ENCODE peak calls at places on chromosomes 6 and 20, in eight cellular contexts. One of them, this sample, is unnamed.

GRCh38 chr6:167141667-167142432 is 15.9 kb downstream of the GPR31 start:
- DNase-seq in Peyer's patch: peak
- DNase-seq in neural progenitor cell: peak
- DNase-seq in breast epithelium: no peak
- DNase-seq in CD8-positive, alpha-beta T cell: peak
- DNase-seq in heart left ventricle: peak
- DNase-seq in HFF-Myc: no peak
- DNase-seq in astrocyte of the spinal cord: peak
- DNase-seq in this sample: peak

GRCh38 chr6:140275725-140276124 is 901.3 kb upstream of the CITED2 start:
- DNase-seq in Peyer's patch: no peak
- DNase-seq in neural progenitor cell: no peak
- DNase-seq in breast epithelium: no peak
- DNase-seq in CD8-positive, alpha-beta T cell: no peak
- DNase-seq in heart left ventricle: no peak
- DNase-seq in HFF-Myc: no peak
- DNase-seq in astrocyte of the spinal cord: no peak
- DNase-seq in this sample: no peak

GRCh38 chr6:28615955-28616747 is 90.5 kb downstream of the GPX5 start:
- DNase-seq in Peyer's patch: no peak
- DNase-seq in neural progenitor cell: peak
- DNase-seq in breast epithelium: no peak
- DNase-seq in CD8-positive, alpha-beta T cell: no peak
- DNase-seq in heart left ventricle: no peak
- DNase-seq in HFF-Myc: no peak
- DNase-seq in astrocyte of the spinal cord: no peak
- DNase-seq in this sample: no peak

GRCh38 chr20:58719258-58719657 is 26.7 kb downstream of the NPEPL1 start:
- DNase-seq in Peyer's patch: peak
- DNase-seq in neural progenitor cell: no peak
- DNase-seq in breast epithelium: peak
- DNase-seq in CD8-positive, alpha-beta T cell: peak
- DNase-seq in heart left ventricle: no peak
- DNase-seq in HFF-Myc: no peak
- DNase-seq in astrocyte of the spinal cord: no peak
- DNase-seq in this sample: no peak

GRCh38 chr20:54407446-54407845 is 67.9 kb upstream of the DOK5 start:
- DNase-seq in Peyer's patch: no peak
- DNase-seq in neural progenitor cell: no peak
- DNase-seq in breast epithelium: no peak
- DNase-seq in CD8-positive, alpha-beta T cell: no peak
- DNase-seq in heart left ventricle: no peak
- DNase-seq in HFF-Myc: no peak
- DNase-seq in astrocyte of the spinal cord: no peak
- DNase-seq in this sample: no peak

GRCh38 chr20:2610941-2611720 is 41.3 kb upstream of the NOP56 start:
- DNase-seq in Peyer's patch: no peak
- DNase-seq in neural progenitor cell: no peak
- DNase-seq in breast epithelium: no peak
- DNase-seq in CD8-positive, alpha-beta T cell: no peak
- DNase-seq in heart left ventricle: no peak
- DNase-seq in HFF-Myc: no peak
- DNase-seq in astrocyte of the spinal cord: no peak
- DNase-seq in this sample: no peak

GRCh38 chr6:43215066-43215465 is 14.2 kb downstream of the DNPH1 start:
- DNase-seq in Peyer's patch: peak
- DNase-seq in neural progenitor cell: no peak
- DNase-seq in breast epithelium: no peak
- DNase-seq in CD8-positive, alpha-beta T cell: no peak
- DNase-seq in heart left ventricle: no peak
- DNase-seq in HFF-Myc: no peak
- DNase-seq in astrocyte of the spinal cord: no peak
- DNase-seq in this sample: no peak

GRCh38 chr20:47318027-47318595 is 38.4 kb downstream of the ZMYND8 start:
- DNase-seq in Peyer's patch: no peak
- DNase-seq in neural progenitor cell: peak
- DNase-seq in breast epithelium: no peak
- DNase-seq in CD8-positive, alpha-beta T cell: no peak
- DNase-seq in heart left ventricle: no peak
- DNase-seq in HFF-Myc: peak
- DNase-seq in astrocyte of the spinal cord: no peak
- DNase-seq in this sample: peak

GRCh38 chr20:35720165-35721123 is 21.2 kb downstream of the ROMO1 start:
- DNase-seq in Peyer's patch: no peak
- DNase-seq in neural progenitor cell: no peak
- DNase-seq in breast epithelium: no peak
- DNase-seq in CD8-positive, alpha-beta T cell: no peak
- DNase-seq in heart left ventricle: no peak
- DNase-seq in HFF-Myc: no peak
- DNase-seq in astrocyte of the spinal cord: no peak
- DNase-seq in this sample: no peak

GRCh38 chr20:59776626-59777320 is 156.7 kb downstream of the SYCP2 start:
- DNase-seq in Peyer's patch: no peak
- DNase-seq in neural progenitor cell: no peak
- DNase-seq in breast epithelium: no peak
- DNase-seq in CD8-positive, alpha-beta T cell: no peak
- DNase-seq in heart left ventricle: peak
- DNase-seq in HFF-Myc: no peak
- DNase-seq in astrocyte of the spinal cord: no peak
- DNase-seq in this sample: no peak

GRCh38 chr20:19812696-19813095 is 54.6 kb downstream of the RIN2 start:
- DNase-seq in Peyer's patch: no peak
- DNase-seq in neural progenitor cell: no peak
- DNase-seq in breast epithelium: no peak
- DNase-seq in CD8-positive, alpha-beta T cell: no peak
- DNase-seq in heart left ventricle: no peak
- DNase-seq in HFF-Myc: no peak
- DNase-seq in astrocyte of the spinal cord: no peak
- DNase-seq in this sample: no peak

GRCh38 chr6:47722178-47722577 is 23.8 kb downstream of the ADGRF4 start:
- DNase-seq in Peyer's patch: no peak
- DNase-seq in neural progenitor cell: no peak
- DNase-seq in breast epithelium: no peak
- DNase-seq in CD8-positive, alpha-beta T cell: no peak
- DNase-seq in heart left ventricle: no peak
- DNase-seq in HFF-Myc: no peak
- DNase-seq in astrocyte of the spinal cord: no peak
- DNase-seq in this sample: no peak

GRCh38 chr6:16130437-16130891 is 1.6 kb downstream of the MYLIP start:
- DNase-seq in Peyer's patch: no peak
- DNase-seq in neural progenitor cell: peak
- DNase-seq in breast epithelium: no peak
- DNase-seq in CD8-positive, alpha-beta T cell: no peak
- DNase-seq in heart left ventricle: no peak
- DNase-seq in HFF-Myc: no peak
- DNase-seq in astrocyte of the spinal cord: peak
- DNase-seq in this sample: peak

GRCh38 chr20:3633913-3634478 is 29.2 kb downstream of the GFRA4 start:
- DNase-seq in Peyer's patch: no peak
- DNase-seq in neural progenitor cell: no peak
- DNase-seq in breast epithelium: no peak
- DNase-seq in CD8-positive, alpha-beta T cell: no peak
- DNase-seq in heart left ventricle: no peak
- DNase-seq in HFF-Myc: no peak
- DNase-seq in astrocyte of the spinal cord: no peak
- DNase-seq in this sample: no peak

GRCh38 chr6:25014806-25015560 is 79.2 kb upstream of the RIPOR2 start:
- DNase-seq in Peyer's patch: no peak
- DNase-seq in neural progenitor cell: no peak
- DNase-seq in breast epithelium: peak
- DNase-seq in CD8-positive, alpha-beta T cell: peak
- DNase-seq in heart left ventricle: no peak
- DNase-seq in HFF-Myc: peak
- DNase-seq in astrocyte of the spinal cord: peak
- DNase-seq in this sample: peak

GRCh38 chr20:61517419-61517818 is 265.4 kb downstream of the CDH4 start:
- DNase-seq in Peyer's patch: no peak
- DNase-seq in neural progenitor cell: no peak
- DNase-seq in breast epithelium: no peak
- DNase-seq in CD8-positive, alpha-beta T cell: no peak
- DNase-seq in heart left ventricle: no peak
- DNase-seq in HFF-Myc: no peak
- DNase-seq in astrocyte of the spinal cord: no peak
- DNase-seq in this sample: no peak

GRCh38 chr6:107361568-107362270 is 97.6 kb downstream of the PDSS2 start:
- DNase-seq in Peyer's patch: no peak
- DNase-seq in neural progenitor cell: peak
- DNase-seq in breast epithelium: no peak
- DNase-seq in CD8-positive, alpha-beta T cell: no peak
- DNase-seq in heart left ventricle: no peak
- DNase-seq in HFF-Myc: no peak
- DNase-seq in astrocyte of the spinal cord: peak
- DNase-seq in this sample: peak

GRCh38 chr6:134376785-134377184 is 58.9 kb upstream of the SGK1 start:
- DNase-seq in Peyer's patch: no peak
- DNase-seq in neural progenitor cell: no peak
- DNase-seq in breast epithelium: no peak
- DNase-seq in CD8-positive, alpha-beta T cell: no peak
- DNase-seq in heart left ventricle: no peak
- DNase-seq in HFF-Myc: no peak
- DNase-seq in astrocyte of the spinal cord: no peak
- DNase-seq in this sample: peak
- TF ChIP-seq CTCF in Peyer's patch: no peak
- TF ChIP-seq CTCF in neural progenitor cell: no peak
- TF ChIP-seq CTCF in breast epithelium: no peak
- TF ChIP-seq CTCF in CD8-positive, alpha-beta T cell: no peak
- TF ChIP-seq CTCF in heart left ventricle: no peak
- TF ChIP-seq CTCF in HFF-Myc: no peak
- TF ChIP-seq CTCF in astrocyte of the spinal cord: no peak
- TF ChIP-seq CTCF in this sample: no peak

GRCh38 chr6:52925042-52925441 is 15.5 kb upstream of the GSTA3 start:
- DNase-seq in Peyer's patch: no peak
- DNase-seq in neural progenitor cell: no peak
- DNase-seq in breast epithelium: no peak
- DNase-seq in CD8-positive, alpha-beta T cell: no peak
- DNase-seq in heart left ventricle: no peak
- DNase-seq in HFF-Myc: no peak
- DNase-seq in astrocyte of the spinal cord: no peak
- DNase-seq in this sample: no peak
- H3K4me3 ChIP-seq in Peyer's patch: no peak
- H3K4me3 ChIP-seq in neural progenitor cell: no peak
- H3K4me3 ChIP-seq in breast epithelium: no peak
- H3K4me3 ChIP-seq in CD8-positive, alpha-beta T cell: no peak
- H3K4me3 ChIP-seq in heart left ventricle: no peak
- H3K4me3 ChIP-seq in HFF-Myc: no peak
- H3K4me3 ChIP-seq in astrocyte of the spinal cord: no peak
- H3K4me3 ChIP-seq in this sample: no peak

GRCh38 chr6:40852667-40853383 is 186.2 kb downstream of the UNC5CL start:
- DNase-seq in Peyer's patch: no peak
- DNase-seq in neural progenitor cell: peak
- DNase-seq in breast epithelium: no peak
- DNase-seq in CD8-positive, alpha-beta T cell: no peak
- DNase-seq in heart left ventricle: no peak
- DNase-seq in HFF-Myc: no peak
- DNase-seq in astrocyte of the spinal cord: no peak
- DNase-seq in this sample: peak
- TF ChIP-seq CTCF in Peyer's patch: peak
- TF ChIP-seq CTCF in neural progenitor cell: peak
- TF ChIP-seq CTCF in breast epithelium: no peak
- TF ChIP-seq CTCF in CD8-positive, alpha-beta T cell: no peak
- TF ChIP-seq CTCF in heart left ventricle: peak
- TF ChIP-seq CTCF in HFF-Myc: peak
- TF ChIP-seq CTCF in astrocyte of the spinal cord: peak
- TF ChIP-seq CTCF in this sample: peak

GRCh38 chr6:143592335-143592734 is 80.8 kb upstream of the FUCA2 start:
- DNase-seq in Peyer's patch: no peak
- DNase-seq in neural progenitor cell: peak
- DNase-seq in breast epithelium: no peak
- DNase-seq in CD8-positive, alpha-beta T cell: no peak
- DNase-seq in heart left ventricle: no peak
- DNase-seq in HFF-Myc: no peak
- DNase-seq in astrocyte of the spinal cord: no peak
- DNase-seq in this sample: no peak

GRCh38 chr6:143595256-143596036 is 82.3 kb upstream of the PHACTR2 start:
- DNase-seq in Peyer's patch: no peak
- DNase-seq in neural progenitor cell: no peak
- DNase-seq in breast epithelium: no peak
- DNase-seq in CD8-positive, alpha-beta T cell: no peak
- DNase-seq in heart left ventricle: no peak
- DNase-seq in HFF-Myc: no peak
- DNase-seq in astrocyte of the spinal cord: no peak
- DNase-seq in this sample: peak

GRCh38 chr6:143591441-143591840 is 79.9 kb upstream of the FUCA2 start:
- DNase-seq in Peyer's patch: no peak
- DNase-seq in neural progenitor cell: no peak
- DNase-seq in breast epithelium: no peak
- DNase-seq in CD8-positive, alpha-beta T cell: no peak
- DNase-seq in heart left ventricle: no peak
- DNase-seq in HFF-Myc: no peak
- DNase-seq in astrocyte of the spinal cord: no peak
- DNase-seq in this sample: no peak

GRCh38 chr6:143596857-143597256 is 80.9 kb upstream of the PHACTR2 start:
- DNase-seq in Peyer's patch: no peak
- DNase-seq in neural progenitor cell: no peak
- DNase-seq in breast epithelium: no peak
- DNase-seq in CD8-positive, alpha-beta T cell: no peak
- DNase-seq in heart left ventricle: peak
- DNase-seq in HFF-Myc: no peak
- DNase-seq in astrocyte of the spinal cord: peak
- DNase-seq in this sample: peak

GRCh38 chr6:143594647-143595046 is 83.1 kb upstream of the PHACTR2 start:
- DNase-seq in Peyer's patch: no peak
- DNase-seq in neural progenitor cell: no peak
- DNase-seq in breast epithelium: no peak
- DNase-seq in CD8-positive, alpha-beta T cell: no peak
- DNase-seq in heart left ventricle: no peak
- DNase-seq in HFF-Myc: no peak
- DNase-seq in astrocyte of the spinal cord: no peak
- DNase-seq in this sample: peak
- H3K4me3 ChIP-seq in Peyer's patch: no peak
- H3K4me3 ChIP-seq in neural progenitor cell: no peak
- H3K4me3 ChIP-seq in breast epithelium: no peak
- H3K4me3 ChIP-seq in CD8-positive, alpha-beta T cell: no peak
- H3K4me3 ChIP-seq in heart left ventricle: no peak
- H3K4me3 ChIP-seq in HFF-Myc: no peak
- H3K4me3 ChIP-seq in astrocyte of the spinal cord: no peak
- H3K4me3 ChIP-seq in this sample: no peak

DNA sequence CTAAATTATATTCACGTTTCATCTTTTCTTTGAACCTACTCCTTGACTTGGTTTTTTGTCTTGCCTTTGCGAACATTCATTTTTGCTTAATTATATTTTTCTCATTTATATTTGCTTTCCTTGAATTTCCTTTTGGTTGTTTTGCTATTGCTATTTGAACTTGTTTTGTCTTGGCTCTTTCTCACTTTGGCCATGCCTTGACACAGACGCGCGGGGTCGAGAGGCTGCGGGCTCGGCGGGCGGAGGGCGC is 7.1 kb upstream of the TMEM14A start:
- DNase-seq in Peyer's patch: no peak
- DNase-seq in neural progenitor cell: no peak
- DNase-seq in breast epithelium: no peak
- DNase-seq in CD8-positive, alpha-beta T cell: no peak
- DNase-seq in heart left ventricle: no peak
- DNase-seq in HFF-Myc: no peak
- DNase-seq in astrocyte of the spinal cord: no peak
- DNase-seq in this sample: no peak
- TF ChIP-seq CTCF in Peyer's patch: no peak
- TF ChIP-seq CTCF in neural progenitor cell: no peak
- TF ChIP-seq CTCF in breast epithelium: no peak
- TF ChIP-seq CTCF in CD8-positive, alpha-beta T cell: no peak
- TF ChIP-seq CTCF in heart left ventricle: no peak
- TF ChIP-seq CTCF in HFF-Myc: no peak
- TF ChIP-seq CTCF in astrocyte of the spinal cord: no peak
- TF ChIP-seq CTCF in this sample: no peak

GRCh38 chr20:63520939-63521601 is 505 bp downstream of the PPDPF start:
- DNase-seq in Peyer's patch: peak
- DNase-seq in neural progenitor cell: peak
- DNase-seq in breast epithelium: peak
- DNase-seq in CD8-positive, alpha-beta T cell: peak
- DNase-seq in heart left ventricle: peak
- DNase-seq in HFF-Myc: no peak
- DNase-seq in astrocyte of the spinal cord: peak
- DNase-seq in this sample: peak
- H3K4me3 ChIP-seq in Peyer's patch: peak
- H3K4me3 ChIP-seq in neural progenitor cell: peak
- H3K4me3 ChIP-seq in breast epithelium: peak
- H3K4me3 ChIP-seq in CD8-positive, alpha-beta T cell: peak
- H3K4me3 ChIP-seq in heart left ventricle: peak
- H3K4me3 ChIP-seq in HFF-Myc: peak
- H3K4me3 ChIP-seq in astrocyte of the spinal cord: peak
- H3K4me3 ChIP-seq in this sample: peak